ENCODE peak calls at places on chromosomes 5 and 9, in six cellular contexts. S is HepG2, O is endothelial cell of umbilical vein, Q is HCT116, J is K562, G is colonic mucosa. I is an unnamed sample.

GRCh38 chr5:17694922-17695321 is 60.7 kb downstream of the TAF11L14 start:
- DNase-seq in S (no peak), O (no peak), Q (no peak), J (no peak), G (no peak), I (no peak)

GRCh38 chr5:126561908-126562307 is 33.1 kb downstream of the ALDH7A1 start:
- DNase-seq in S (no peak), O (no peak), Q (no peak), J (no peak), G (no peak), I (no peak)

GRCh38 chr5:130514984-130515690 is 610.9 kb downstream of the CHSY3 start:
- DNase-seq in S (no peak), O (peak), Q (peak), J (no peak), G (no peak), I (no peak)

GRCh38 chr5:22709743-22710142 is 143.4 kb downstream of the CDH12 start:
- DNase-seq in S (no peak), O (no peak), Q (no peak), J (no peak), G (no peak), I (no peak)

GRCh38 chr9:134778156-134778555 is 102.5 kb upstream of the FCN2 start:
- DNase-seq in S (no peak), O (no peak), Q (no peak), J (no peak), G (no peak), I (no peak)

GRCh38 chr9:111038336-111039202 is at the start of gene LPAR1:
- DNase-seq in S (no peak), O (no peak), Q (peak), J (no peak), G (peak), I (peak)

GRCh38 chr5:90356612-90357011 is 52.9 kb downstream of the CETN3 start:
- DNase-seq in S (no peak), O (no peak), Q (no peak), J (no peak), G (no peak), I (no peak)

GRCh38 chr5:96067902-96068614 is 106.4 kb upstream of the ELL2 start:
- DNase-seq in S (no peak), O (peak), Q (peak), J (no peak), G (peak), I (no peak)

GRCh38 chr5:77145666-77146065 is 58.6 kb upstream of the ZBED3 start:
- DNase-seq in S (no peak), O (peak), Q (no peak), J (no peak), G (no peak), I (no peak)

GRCh38 chr5:176741566-176742211 is 68.7 kb upstream of the UNC5A start:
- DNase-seq in S (no peak), O (no peak), Q (no peak), J (no peak), G (peak), I (no peak)

GRCh38 chr5:180126716-180127681 is 55.4 kb upstream of the RNF130 start:
- DNase-seq in S (no peak), O (no peak), Q (no peak), J (peak), G (peak), I (peak)

GRCh38 chr5:178454821-178455479 is 135.2 kb downstream of the COL23A1 start:
- DNase-seq in S (no peak), O (no peak), Q (no peak), J (no peak), G (no peak), I (no peak)

GRCh38 chr9:107312651-107313050 is 29.6 kb downstream of the RAD23B start:
- DNase-seq in S (no peak), O (no peak), Q (no peak), J (no peak), G (no peak), I (no peak)

GRCh38 chr5:42950466-42951168 is 89.5 kb downstream of the ANXA2R start:
- DNase-seq in S (no peak), O (peak), Q (peak), J (peak), G (peak), I (no peak)

GRCh38 chr9:134475051-134475790 is 149.0 kb downstream of the RXRA start:
- DNase-seq in S (no peak), O (peak), Q (no peak), J (no peak), G (peak), I (peak)

GRCh38 chr5:93819666-93820065 is 78.3 kb upstream of the POU5F2 start:
- DNase-seq in S (no peak), O (no peak), Q (no peak), J (no peak), G (no peak), I (no peak)

GRCh38 chr9:110056062-110056461 is 151.9 kb downstream of the C9orf152 start:
- DNase-seq in S (no peak), O (no peak), Q (no peak), J (no peak), G (no peak), I (no peak)

GRCh38 chr9:136451221-136451877 is 11.7 kb upstream of the INPP5E start:
- DNase-seq in S (no peak), O (no peak), Q (no peak), J (no peak), G (no peak), I (no peak)

GRCh38 chr5:35890021-35890740 is 33.5 kb downstream of the IL7R start:
- DNase-seq in S (no peak), O (no peak), Q (no peak), J (no peak), G (no peak), I (no peak)

GRCh38 chr5:55900776-55901175 is 49.6 kb downstream of the IL31RA start:
- DNase-seq in S (no peak), O (no peak), Q (no peak), J (no peak), G (no peak), I (no peak)

GRCh38 chr9:109447329-109448076 is 50.6 kb downstream of the PTPN3 start:
- DNase-seq in S (no peak), O (no peak), Q (no peak), J (no peak), G (no peak), I (no peak)

GRCh38 chr9:101977614-101978210 is 239.3 kb upstream of the GRIN3A start:
- DNase-seq in S (peak), O (peak), Q (peak), J (no peak), G (no peak), I (no peak)

GRCh38 chr9:105053209-105053652 is 125.3 kb upstream of the ABCA1 start:
- DNase-seq in S (no peak), O (no peak), Q (no peak), J (no peak), G (no peak), I (no peak)

GRCh38 chr5:134517553-134517952 is 7.9 kb upstream of the JADE2 start:
- DNase-seq in S (no peak), O (no peak), Q (no peak), J (no peak), G (no peak), I (no peak)

GRCh38 chr9:78383130-78383529 is 86.2 kb downstream of the PSAT1 start:
- DNase-seq in S (no peak), O (no peak), Q (no peak), J (peak), G (no peak), I (no peak)

GRCh38 chr5:16508730-16509531 is 43.3 kb upstream of the ZNF622 start:
- DNase-seq in S (no peak), O (no peak), Q (peak), J (peak), G (peak), I (peak)

GRCh38 chr9:5122116-5122515 is 63.3 kb downstream of the INSL6 start:
- DNase-seq in S (no peak), O (no peak), Q (no peak), J (no peak), G (no peak), I (no peak)

GRCh38 chr5:61311836-61312808 is 19.9 kb upstream of the ZSWIM6 start:
- DNase-seq in S (no peak), O (peak), Q (no peak), J (no peak), G (no peak), I (no peak)

GRCh38 chr5:8756498-8757084 is 789.3 kb downstream of the SEMA5A start:
- DNase-seq in S (no peak), O (peak), Q (no peak), J (no peak), G (no peak), I (no peak)

GRCh38 chr5:178304761-178305645 is 72.4 kb upstream of the PHYKPL start:
- DNase-seq in S (no peak), O (no peak), Q (no peak), J (no peak), G (no peak), I (peak)

GRCh38 chr9:4832786-4833579 is 40.2 kb downstream of the RCL1 start:
- DNase-seq in S (peak), O (peak), Q (peak), J (peak), G (no peak), I (no peak)

GRCh38 chr5:108900668-108901067 is 153.0 kb downstream of the FER start:
- DNase-seq in S (peak), O (peak), Q (no peak), J (no peak), G (no peak), I (no peak)

GRCh38 chr9:36798350-36799065 is 225.8 kb downstream of the MELK start:
- DNase-seq in S (peak), O (no peak), Q (no peak), J (peak), G (no peak), I (no peak)

GRCh38 chr5:3124410-3124809 is 372.9 kb upstream of the IRX2 start:
- DNase-seq in S (no peak), O (no peak), Q (no peak), J (no peak), G (no peak), I (no peak)

GRCh38 chr5:55308254-55308836 is 556 bp downstream of the MTREX start:
- DNase-seq in S (peak), O (peak), Q (no peak), J (peak), G (peak), I (no peak)

DNA sequence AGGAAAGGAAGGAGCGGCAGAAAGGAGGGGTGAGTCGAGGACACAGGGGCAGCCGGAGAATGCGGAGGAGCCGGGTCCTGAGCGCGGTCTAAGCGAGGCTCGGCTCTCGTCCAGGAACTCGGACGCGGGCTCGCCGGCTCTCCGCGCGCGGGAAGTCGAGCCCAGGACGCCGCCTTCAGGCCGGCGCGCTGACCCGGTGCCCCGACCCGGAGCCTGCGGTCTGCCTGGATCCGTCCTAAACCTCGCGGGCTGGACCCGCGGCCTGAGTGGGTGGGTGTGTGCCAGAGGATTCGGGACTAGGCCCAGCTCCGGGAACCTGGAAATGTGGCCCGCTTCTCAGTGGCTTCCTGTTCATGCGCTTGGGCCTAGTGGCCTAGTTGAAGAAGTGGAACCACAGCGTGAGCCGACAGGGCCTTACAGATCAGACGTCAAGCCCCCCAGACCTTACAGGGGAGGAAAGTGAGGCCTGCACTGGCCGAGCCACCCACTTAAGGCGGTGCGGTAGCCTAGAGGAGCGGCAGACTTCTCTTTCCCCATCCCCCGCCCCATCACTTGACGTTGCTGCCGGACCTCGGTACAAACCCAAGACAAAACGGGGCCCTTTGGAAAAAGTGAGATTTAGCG is 1.2 kb downstream of the CDKN2B-AS1 start:
- DNase-seq in S (no peak), O (peak), Q (no peak), J (no peak), G (peak), I (peak)
- TF ChIP-seq CTCF in S (peak), O (peak), Q (peak), J (no peak), G (no peak), I (no peak)

GRCh38 chr5:39712316-39713223 is 287.8 kb upstream of the DAB2 start:
- DNase-seq in S (no peak), O (no peak), Q (no peak), J (no peak), G (no peak), I (no peak)

GRCh38 chr5:39713224-39713911 is 288.6 kb upstream of the DAB2 start:
- DNase-seq in S (no peak), O (no peak), Q (no peak), J (no peak), G (no peak), I (no peak)

GRCh38 chr5:39714036-39714698 is 289.4 kb upstream of the DAB2 start:
- DNase-seq in S (peak), O (peak), Q (peak), J (peak), G (peak), I (no peak)

GRCh38 chr5:39717186-39717897 is 292.6 kb upstream of the DAB2 start:
- DNase-seq in S (no peak), O (no peak), Q (no peak), J (no peak), G (no peak), I (no peak)

DNA sequence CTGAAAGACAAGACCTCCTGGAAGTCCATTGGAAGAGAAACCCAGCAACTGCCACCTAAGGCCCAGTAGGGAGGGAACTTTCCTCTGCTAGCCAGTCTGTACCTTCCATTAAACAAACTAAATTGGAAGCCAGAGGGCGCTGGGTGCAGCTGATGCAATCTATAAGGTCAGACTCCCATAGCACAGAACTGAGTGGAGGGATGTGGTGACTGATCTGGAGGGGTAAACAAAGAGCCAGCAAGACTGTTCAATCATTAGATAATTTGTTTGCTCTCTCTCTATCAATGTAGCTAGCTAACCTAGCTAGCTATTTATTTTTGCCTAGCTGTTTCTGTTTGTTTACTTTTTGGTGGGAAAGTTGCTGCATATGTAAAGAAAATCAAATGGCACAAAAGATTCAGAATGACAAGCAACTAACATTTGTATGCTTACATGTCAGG is 291.8 kb upstream of the DAB2 start:
- DNase-seq in S (peak), O (peak), Q (peak), J (peak), G (peak), I (no peak)
- H3K9ac ChIP-seq in S (no peak), O (no peak), Q (no peak), J (no peak), G (no peak), I (no peak)

GRCh38 chr9:28951945-28952344 is 1378.7 kb upstream of the C9orf72 start:
- DNase-seq in S (peak), O (no peak), Q (no peak), J (no peak), G (no peak), I (no peak)
- TF ChIP-seq CTCF in S (peak), O (no peak), Q (peak), J (no peak), G (no peak), I (peak)

GRCh38 chr9:124285903-124286291 is 28.1 kb downstream of the NEK6 start:
- DNase-seq in S (no peak), O (peak), Q (no peak), J (peak), G (peak), I (peak)

GRCh38 chr9:124284940-124285441 is 27.2 kb downstream of the NEK6 start:
- DNase-seq in S (no peak), O (no peak), Q (no peak), J (no peak), G (no peak), I (no peak)

GRCh38 chr9:124286292-124286931 is 28.7 kb downstream of the NEK6 start:
- DNase-seq in S (no peak), O (peak), Q (peak), J (no peak), G (peak), I (peak)

GRCh38 chr9:124284237-124284831 is 26.6 kb downstream of the NEK6 start:
- DNase-seq in S (peak), O (no peak), Q (no peak), J (no peak), G (no peak), I (no peak)

GRCh38 chr9:124285490-124285889 is 27.7 kb downstream of the NEK6 start:
- DNase-seq in S (no peak), O (no peak), Q (no peak), J (peak), G (no peak), I (no peak)
- H3K9ac ChIP-seq in S (peak), O (peak), Q (no peak), J (no peak), G (no peak), I (no peak)

GRCh38 chr5:6713274-6714181 is at the start of gene TENT4A:
- DNase-seq in S (no peak), O (no peak), Q (no peak), J (peak), G (peak), I (peak)

GRCh38 chr5:6710551-6711318 is 2.5 kb upstream of the TENT4A start:
- DNase-seq in S (no peak), O (no peak), Q (no peak), J (no peak), G (peak), I (no peak)

GRCh38 chr5:6711409-6712135 is 1.7 kb upstream of the TENT4A start:
- DNase-seq in S (no peak), O (no peak), Q (no peak), J (no peak), G (peak), I (no peak)

GRCh38 chr5:6712582-6713273 is 504 bp upstream of the TENT4A start:
- DNase-seq in S (peak), O (peak), Q (peak), J (peak), G (peak), I (peak)

DNA sequence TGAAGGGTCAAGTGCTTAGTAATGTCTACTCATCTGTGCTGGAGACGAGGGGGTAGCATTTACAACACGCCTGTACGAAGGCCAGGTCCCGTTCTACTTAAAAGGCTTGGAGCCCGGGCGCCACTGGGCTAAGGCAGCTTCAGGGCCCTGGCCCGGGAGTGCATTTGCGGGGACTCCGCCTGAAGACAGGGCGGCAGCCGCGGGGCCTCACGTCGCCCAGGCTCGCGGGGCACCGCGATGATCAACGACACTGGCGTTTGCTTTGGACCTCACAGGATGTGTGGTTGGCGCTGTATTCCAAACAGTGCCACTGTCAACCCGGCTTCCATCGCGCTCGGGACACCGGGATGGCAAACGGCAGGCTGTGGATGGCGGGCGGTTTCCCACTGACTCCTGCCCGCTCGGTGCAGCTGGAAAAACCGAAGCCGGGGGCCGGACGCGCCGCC is 1.1 kb upstream of the TENT4A start:
- DNase-seq in S (peak), O (peak), Q (no peak), J (peak), G (peak), I (peak)
- TF ChIP-seq CTCF in S (no peak), O (no peak), Q (peak), J (peak), G (no peak), I (no peak)

GRCh38 chr9:34638138-34638445 is 505 bp upstream of the SIGMAR1 start:
- DNase-seq in S (no peak), O (no peak), Q (no peak), J (no peak), G (no peak), I (no peak)
- H3K9ac ChIP-seq in S (peak), O (peak), Q (peak), J (peak), G (peak), I (peak)

GRCh38 chr5:51382759-51383493 is at the start of gene ISL1:
- DNase-seq in S (no peak), O (peak), Q (peak), J (peak), G (peak), I (no peak)
- TF ChIP-seq CTCF in S (no peak), O (no peak), Q (no peak), J (no peak), G (no peak), I (no peak)

GRCh38 chr9:19787672-19788071 is 1.2 kb downstream of the SLC24A2 start:
- DNase-seq in S (no peak), O (no peak), Q (no peak), J (no peak), G (no peak), I (no peak)
- H3K9ac ChIP-seq in S (no peak), O (no peak), Q (no peak), J (no peak), G (no peak), I (no peak)